ENCODE peak calls at places on chromosomes 6 and 20, in seven cellular contexts. X is dorsolateral prefrontal cortex; M is ELF-1; W is ELR; D is activated gamma-delta T cell; S is left cardiac atrium; R is CD8-positive, alpha-beta memory T cell. G is an unnamed sample.

GRCh38 chr6:130675072-130675471 is 152.1 kb upstream of the SMLR1 start:
- DNase-seq in X (no peak), M (no peak), W (peak), D (no peak), S (no peak), R (no peak), G (peak)

GRCh38 chr6:137893726-137894125 is 26.7 kb downstream of the TNFAIP3 start:
- DNase-seq in X (no peak), M (no peak), W (peak), D (no peak), S (no peak), R (no peak), G (peak)

GRCh38 chr6:113833537-113833936 is 23.6 kb upstream of the MARCKS start:
- DNase-seq in X (no peak), M (no peak), W (peak), D (no peak), S (no peak), R (no peak), G (peak)

GRCh38 chr6:146878564-146879343 is 280.0 kb downstream of the ADGB start:
- DNase-seq in X (no peak), M (no peak), W (no peak), D (no peak), S (no peak), R (no peak), G (peak)

GRCh38 chr20:9025643-9026042 is 43.2 kb upstream of the PLCB4 start:
- DNase-seq in X (no peak), M (no peak), W (peak), D (no peak), S (no peak), R (no peak), G (peak)

GRCh38 chr6:45003400-45003799 is 324.7 kb upstream of the RUNX2 start:
- DNase-seq in X (no peak), M (no peak), W (no peak), D (no peak), S (no peak), R (no peak), G (no peak)

GRCh38 chr20:43936371-43936770 is 21.7 kb downstream of the TOX2 start:
- DNase-seq in X (no peak), M (no peak), W (no peak), D (no peak), S (no peak), R (no peak), G (no peak)

GRCh38 chr6:34115396-34116314 is 30.2 kb downstream of the GRM4 start:
- DNase-seq in X (peak), M (peak), W (peak), D (no peak), S (no peak), R (no peak), G (peak)

GRCh38 chr20:63736893-63737689 is 627 bp downstream of the LIME1 start:
- DNase-seq in X (no peak), M (no peak), W (no peak), D (peak), S (no peak), R (peak), G (no peak)

GRCh38 chr6:6604566-6604965 is 16.0 kb downstream of the LY86 start:
- DNase-seq in X (no peak), M (no peak), W (no peak), D (no peak), S (no peak), R (no peak), G (no peak)

GRCh38 chr20:4225778-4226177 is 210.4 kb upstream of the RNF24 start:
- DNase-seq in X (no peak), M (no peak), W (peak), D (no peak), S (no peak), R (no peak), G (peak)